ENCODE peak calls at places on chromosomes 3 and 15, in four cellular contexts. L, D, Y and H are unnamed samples.

GRCh38 chr3:58899953-58900298 is 149.9 kb downstream of the CFAP20DC start:
- DNase-seq in L (no peak), D (no peak), Y (no peak), H (no peak)

GRCh38 chr3:158107508-158108095 is 1.4 kb upstream of the SHOX2 start:
- DNase-seq in Y (no peak), L (no peak), D (no peak), H (no peak)

GRCh38 chr15:39918688-39919385 is 1.2 kb downstream of the GPR176 start:
- DNase-seq in D (peak), Y (no peak), L (no peak), H (no peak)

GRCh38 chr3:39142067-39142466 is 11.3 kb downstream of the CSRNP1 start:
- DNase-seq in L (no peak), D (no peak), Y (no peak), H (no peak)

GRCh38 chr3:11091088-11091590 is 63.2 kb upstream of the HRH1 start:
- DNase-seq in Y (no peak), D (peak), L (no peak), H (no peak)

GRCh38 chr3:35187908-35188307 is 451.4 kb upstream of the ARPP21 start:
- DNase-seq in Y (no peak), L (no peak), D (no peak), H (no peak)

GRCh38 chr3:125602752-125603649 is 7.7 kb upstream of the OSBPL11 start:
- DNase-seq in Y (peak), L (no peak), D (peak), H (no peak)

GRCh38 chr3:131705558-131706051 is 202.8 kb upstream of the MRPL3 start:
- DNase-seq in L (no peak), D (no peak), Y (no peak), H (no peak)

GRCh38 chr15:42012241-42012640 is 8.6 kb downstream of the PLA2G4E start:
- DNase-seq in Y (no peak), D (no peak), L (peak), H (peak)

GRCh38 chr15:97652700-97653167 is 307.8 kb upstream of the ARRDC4 start:
- DNase-seq in D (no peak), L (no peak), Y (no peak), H (no peak)

GRCh38 chr15:90084876-90085423 is 17.3 kb downstream of the IDH2 start:
- DNase-seq in Y (no peak), D (no peak), L (no peak), H (no peak)

GRCh38 chr3:42507252-42507651 is 4.8 kb downstream of the VIPR1 start:
- DNase-seq in Y (no peak), L (no peak), D (no peak), H (peak)

GRCh38 chr3:136270179-136270578 is 20.0 kb downstream of the PCCB start:
- DNase-seq in L (no peak), D (no peak), Y (no peak), H (no peak)

GRCh38 chr3:58334013-58334321 is 1.3 kb downstream of the PXK start:
- DNase-seq in D (no peak), Y (no peak), L (no peak), H (no peak)

GRCh38 chr3:161081675-161082462 is 23.3 kb downstream of the B3GALNT1 start:
- DNase-seq in Y (no peak), D (peak), L (no peak), H (no peak)

GRCh38 chr15:84953726-84954125 is 27.9 kb upstream of the PDE8A start:
- DNase-seq in Y (no peak), D (no peak), L (no peak), H (no peak)

GRCh38 chr15:35055416-35056105 is 29.5 kb downstream of the NANOGP8 start:
- DNase-seq in L (no peak), D (no peak), Y (no peak), H (no peak)

GRCh38 chr15:58334803-58335202 is 97.0 kb upstream of the LIPC start:
- DNase-seq in Y (no peak), D (no peak), L (no peak), H (no peak)

GRCh38 chr3:136632625-136633081 is 119.5 kb downstream of the STAG1 start:
- DNase-seq in L (no peak), D (no peak), Y (no peak), H (no peak)

GRCh38 chr15:63165166-63165859 is 8.0 kb upstream of the RPS27L start:
- DNase-seq in D (no peak), Y (no peak), L (no peak), H (no peak)

GRCh38 chr15:79329186-79329611 is 18.3 kb downstream of the TMED3 start:
- DNase-seq in D (peak), Y (peak), L (no peak), H (peak)

GRCh38 chr3:193292386-193292785 is 51.4 kb downstream of the PLAAT1 start:
- DNase-seq in D (no peak), Y (no peak), L (no peak), H (no peak)

GRCh38 chr15:77225088-77225487 is 154.2 kb upstream of the TSPAN3 start:
- DNase-seq in L (no peak), Y (no peak), D (peak), H (no peak)

GRCh38 chr15:79593119-79593869 is 161.2 kb downstream of the MINAR1 start:
- DNase-seq in L (peak), D (peak), Y (no peak), H (no peak)

GRCh38 chr15:83626171-83626802 is 27.6 kb upstream of the ADAMTSL3 start:
- DNase-seq in L (no peak), D (peak), Y (no peak), H (no peak)

GRCh38 chr3:50134367-50134766 is 20.8 kb upstream of the SEMA3F start:
- DNase-seq in Y (no peak), L (no peak), D (no peak), H (no peak)

GRCh38 chr3:54443572-54444161 is 321.3 kb downstream of the CACNA2D3 start:
- DNase-seq in Y (no peak), L (no peak), D (no peak), H (peak)

GRCh38 chr15:87572381-87572780 is 684.2 kb downstream of the NTRK3 start:
- DNase-seq in Y (no peak), D (no peak), L (no peak), H (no peak)

GRCh38 chr3:98593046-98593936 is at the start of gene CPOX:
- DNase-seq in Y (peak), D (peak), L (peak), H (peak)

GRCh38 chr15:33968224-33968623 is at the start of gene CHRM5:
- DNase-seq in L (no peak), Y (no peak), D (no peak), H (no peak)

GRCh38 chr3:60384352-60384751 is 866.9 kb downstream of the FHIT start:
- DNase-seq in D (no peak), L (no peak), Y (no peak), H (no peak)

GRCh38 chr3:128598884-128599664 is 51.5 kb downstream of the RPN1 start:
- DNase-seq in Y (no peak), L (no peak), D (no peak), H (no peak)

GRCh38 chr3:162777118-162777517 is 1280.5 kb downstream of the OTOL1 start:
- DNase-seq in D (no peak), Y (no peak), L (no peak), H (no peak)

GRCh38 chr15:101059381-101060341 is 140.5 kb downstream of the LRRK1 start:
- DNase-seq in Y (no peak), D (no peak), L (no peak), H (no peak)